ENCODE peak calls at places on chromosomes 11 and 22, in nine cellular contexts. B, W, D, H, V, L, O, F and U are unnamed samples.

GRCh38 chr11:113960702-113961330 is 14.1 kb upstream of the HTR3A start:
- DNase-seq in B (no peak), W (no peak), D (no peak), H (no peak), V (no peak), L (no peak), O (no peak), F (no peak), U (no peak)

GRCh38 chr11:98531576-98531975 is 489.2 kb upstream of the CNTN5 start:
- DNase-seq in B (no peak), W (no peak), D (no peak), H (no peak), V (no peak), L (no peak), O (no peak), F (peak), U (no peak)

GRCh38 chr11:63729326-63729725 is 39.2 kb downstream of the ZFTA start:
- DNase-seq in B (no peak), W (no peak), D (no peak), H (no peak), V (no peak), L (no peak), O (no peak), F (no peak), U (no peak)

GRCh38 chr22:42180349-42180842 is 49.8 kb upstream of the CYP2D6 start:
- DNase-seq in B (no peak), W (no peak), D (no peak), H (no peak), V (no peak), L (no peak), O (no peak), F (no peak), U (no peak)

GRCh38 chr22:26377170-26377825 is 51.8 kb upstream of the ASPHD2 start:
- DNase-seq in B (no peak), W (no peak), D (no peak), H (no peak), V (no peak), L (no peak), O (no peak), F (no peak), U (no peak)

GRCh38 chr11:111409915-111410314 is 30.8 kb upstream of the POU2AF1 start:
- DNase-seq in B (peak), W (peak), D (no peak), H (no peak), V (no peak), L (no peak), O (no peak), F (no peak), U (peak)

GRCh38 chr11:72773291-72773690 is 20.6 kb downstream of the STARD10 start:
- DNase-seq in B (no peak), W (no peak), D (no peak), H (peak), V (peak), L (no peak), O (no peak), F (peak), U (no peak)

GRCh38 chr11:19344661-19345518 is 104.1 kb upstream of the E2F8 start:
- DNase-seq in B (peak), W (peak), D (peak), H (no peak), V (peak), L (peak), O (no peak), F (peak), U (peak)

GRCh38 chr22:30575859-30576258 is 1.4 kb upstream of the GAL3ST1 start:
- DNase-seq in B (no peak), W (no peak), D (no peak), H (no peak), V (no peak), L (no peak), O (no peak), F (no peak), U (no peak)

GRCh38 chr11:61297741-61298140 is 2.6 kb upstream of the VWCE start:
- DNase-seq in B (no peak), W (no peak), D (no peak), H (peak), V (no peak), L (no peak), O (peak), F (peak), U (no peak)

GRCh38 chr22:24599514-24599913 is 3.5 kb upstream of the GGT1 start:
- DNase-seq in B (no peak), W (no peak), D (no peak), H (no peak), V (no peak), L (no peak), O (no peak), F (no peak), U (no peak)

GRCh38 chr22:23098718-23099524 is 28.6 kb downstream of the GNAZ start:
- DNase-seq in B (no peak), W (no peak), D (no peak), H (no peak), V (no peak), L (no peak), O (no peak), F (no peak), U (no peak)

GRCh38 chr11:116826751-116827431 is 2.8 kb upstream of the APOC3 start:
- DNase-seq in B (no peak), W (no peak), D (no peak), H (no peak), V (no peak), L (no peak), O (no peak), F (no peak), U (no peak)

GRCh38 chr22:43272869-43273318 is 70.3 kb downstream of the SCUBE1 start:
- DNase-seq in B (no peak), W (peak), D (no peak), H (no peak), V (no peak), L (no peak), O (no peak), F (no peak), U (no peak)

GRCh38 chr22:41288245-41288946 is 2.4 kb upstream of the RANGAP1 start:
- DNase-seq in B (no peak), W (no peak), D (no peak), H (peak), V (peak), L (peak), O (no peak), F (peak), U (no peak)

GRCh38 chr11:101436511-101437142 is 147.2 kb downstream of the TRPC6 start:
- DNase-seq in B (peak), W (peak), D (peak), H (no peak), V (peak), L (peak), O (no peak), F (peak), U (peak)

GRCh38 chr11:76095891-76096290 is 110.4 kb downstream of the WNT11 start:
- DNase-seq in B (no peak), W (no peak), D (no peak), H (no peak), V (no peak), L (no peak), O (no peak), F (no peak), U (no peak)

GRCh38 chr11:2521681-2522630 is 77.1 kb downstream of the KCNQ1 start:
- DNase-seq in B (no peak), W (no peak), D (no peak), H (no peak), V (peak), L (peak), O (no peak), F (no peak), U (no peak)

GRCh38 chr11:130640526-130640925 is 192.1 kb downstream of the ADAMTS15 start:
- DNase-seq in B (no peak), W (no peak), D (no peak), H (no peak), V (no peak), L (no peak), O (no peak), F (no peak), U (no peak)

GRCh38 chr11:11502303-11502828 is 119.4 kb downstream of the GALNT18 start:
- DNase-seq in B (no peak), W (no peak), D (no peak), H (no peak), V (no peak), L (no peak), O (no peak), F (no peak), U (no peak)

GRCh38 chr11:67484847-67485311 is 2.1 kb downstream of the AIP start:
- DNase-seq in B (no peak), W (no peak), D (no peak), H (no peak), V (no peak), L (no peak), O (no peak), F (no peak), U (no peak)

GRCh38 chr11:106456651-106457050 is 379.2 kb downstream of the AASDHPPT start:
- DNase-seq in B (no peak), W (no peak), D (no peak), H (no peak), V (no peak), L (no peak), O (no peak), F (peak), U (no peak)

GRCh38 chr22:21444701-21445436 is 22.3 kb upstream of the TMEM191C start:
- DNase-seq in B (no peak), W (no peak), D (no peak), H (no peak), V (peak), L (peak), O (no peak), F (no peak), U (no peak)

GRCh38 chr22:41499624-41500280 is 30.8 kb downstream of the ACO2 start:
- DNase-seq in B (no peak), W (no peak), D (no peak), H (no peak), V (no peak), L (no peak), O (no peak), F (no peak), U (no peak)

GRCh38 chr22:20147286-20147988 is 3.4 kb downstream of the CCDC188 start:
- DNase-seq in B (no peak), W (no peak), D (no peak), H (no peak), V (no peak), L (no peak), O (no peak), F (no peak), U (no peak)

GRCh38 chr22:26887456-26887855 is 230.1 kb downstream of the MIAT start:
- DNase-seq in B (no peak), W (no peak), D (no peak), H (peak), V (no peak), L (no peak), O (peak), F (peak), U (no peak)

GRCh38 chr11:70247042-70247709 is 23.3 kb upstream of the PPFIA1 start:
- DNase-seq in B (no peak), W (no peak), D (no peak), H (no peak), V (no peak), L (no peak), O (no peak), F (peak), U (no peak)

GRCh38 chr22:30782613-30783012 is 87.9 kb downstream of the OSBP2 start:
- DNase-seq in B (no peak), W (no peak), D (no peak), H (no peak), V (no peak), L (no peak), O (no peak), F (peak), U (no peak)

GRCh38 chr22:39429916-39430575 is 26.8 kb upstream of the MGAT3 start:
- DNase-seq in B (no peak), W (no peak), D (no peak), H (no peak), V (no peak), L (no peak), O (no peak), F (no peak), U (no peak)

GRCh38 chr22:48371391-48371790 is 1456.3 kb downstream of the BRD1 start:
- DNase-seq in B (no peak), W (no peak), D (no peak), H (no peak), V (no peak), L (no peak), O (no peak), F (no peak), U (no peak)

GRCh38 chr11:11478687-11479086 is 125.6 kb upstream of the CSNK2A3 start:
- DNase-seq in B (no peak), W (no peak), D (no peak), H (no peak), V (no peak), L (no peak), O (no peak), F (no peak), U (no peak)

GRCh38 chr22:28344893-28345292 is 334.7 kb downstream of the TTC28 start:
- DNase-seq in B (no peak), W (no peak), D (no peak), H (no peak), V (no peak), L (no peak), O (no peak), F (no peak), U (no peak)

GRCh38 chr11:81246937-81247336 is 1486.7 kb downstream of the FAM181B start:
- DNase-seq in B (no peak), W (no peak), D (no peak), H (no peak), V (no peak), L (no peak), O (no peak), F (no peak), U (no peak)

GRCh38 chr11:95924414-95924760 is 480 bp upstream of the MTMR2 start:
- DNase-seq in B (no peak), W (no peak), D (no peak), H (no peak), V (no peak), L (peak), O (no peak), F (peak), U (no peak)

DNA sequence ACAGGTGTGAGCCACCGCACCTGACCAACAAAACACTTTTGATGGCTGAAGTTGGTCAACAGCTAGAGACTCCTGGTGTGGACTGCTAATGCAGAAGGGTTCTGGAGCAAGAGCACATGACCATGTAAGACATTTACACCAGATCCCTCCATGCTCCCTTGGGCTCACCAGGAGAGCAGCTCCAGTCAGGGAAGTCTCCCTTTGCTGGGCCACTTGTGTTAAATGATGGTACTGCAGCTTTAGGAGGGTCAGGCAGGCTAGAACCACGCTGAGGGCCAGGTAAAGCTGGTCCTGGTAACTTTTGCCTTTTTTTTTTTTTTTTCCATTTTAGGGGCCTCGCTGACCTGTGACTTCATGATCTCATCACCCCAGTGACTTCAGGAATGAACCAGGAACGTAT is 146.4 kb downstream of the FBXO7 start:
- DNase-seq in B (no peak), W (no peak), D (no peak), H (no peak), V (no peak), L (no peak), O (no peak), F (no peak), U (no peak)
- TF ChIP-seq CTCF in B (no peak), W (no peak), D (no peak), H (peak), V (no peak), L (no peak), O (no peak), F (no peak), U (no peak)

DNA sequence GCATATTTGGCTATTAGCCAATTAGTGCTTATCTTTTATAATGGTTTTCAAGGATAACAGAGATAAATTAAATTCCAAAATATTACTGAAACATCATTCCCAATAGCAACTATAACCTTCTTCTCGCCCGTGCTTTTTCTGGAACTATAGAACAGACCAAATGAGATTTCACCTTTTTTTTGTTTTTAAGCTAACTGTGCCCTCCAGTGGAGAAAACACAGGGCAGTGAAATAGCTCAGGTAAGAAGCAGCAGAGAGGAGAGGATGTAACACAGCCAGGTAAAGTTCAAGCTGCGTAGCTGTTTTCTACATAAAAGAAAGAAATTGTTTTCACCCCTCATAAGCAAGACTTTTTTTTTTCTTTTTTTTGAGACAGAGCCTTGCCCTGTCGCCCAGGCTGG is 28.2 kb downstream of the HSD17B12 start:
- DNase-seq in B (no peak), W (no peak), D (no peak), H (no peak), V (no peak), L (no peak), O (no peak), F (peak), U (no peak)
- TF ChIP-seq CTCF in B (no peak), W (no peak), D (peak), H (peak), V (peak), L (no peak), O (no peak), F (no peak), U (no peak)

GRCh38 chr11:33704240-33705002 is 3.8 kb upstream of the C11orf91 start:
- DNase-seq in B (no peak), W (no peak), D (no peak), H (no peak), V (no peak), L (no peak), O (no peak), F (peak), U (no peak)
- TF ChIP-seq CTCF in B (no peak), W (no peak), D (peak), H (peak), V (no peak), L (no peak), O (peak), F (peak), U (no peak)

GRCh38 chr11:90476442-90477007 is 253.7 kb upstream of the CHORDC1 start:
- DNase-seq in B (no peak), W (peak), D (peak), H (no peak), V (peak), L (peak), O (no peak), F (peak), U (no peak)
- TF ChIP-seq CTCF in B (peak), W (peak), D (peak), H (no peak), V (peak), L (peak), O (no peak), F (no peak), U (peak)